ENCODE peak calls at places on chromosomes 3 and 15, in seven cellular contexts. P, N, K, Z, A, Q and F are unnamed samples.

GRCh38 chr3:30548605-30549004 is 57.8 kb upstream of the TGFBR2 start:
- DNase-seq in P (no peak), Q (no peak), Z (peak; percentile 84), K (no peak), N (no peak), A (peak; percentile 77), F (peak; percentile 44)

GRCh38 chr3:186998937-186999368 is 68.6 kb downstream of the ST6GAL1 start:
- DNase-seq in K (no peak), Q (no peak), P (no peak), Z (peak; percentile 76), A (peak; percentile 94), N (no peak), F (peak; percentile 94)

GRCh38 chr3:180403156-180403555 is 198.8 kb upstream of the TTC14 start:
- DNase-seq in Q (no peak), P (no peak), A (no peak), K (no peak), N (no peak), Z (no peak), F (no peak)

GRCh38 chr3:48564022-48564421 is 441 bp upstream of the UCN2 start:
- DNase-seq in N (no peak), A (no peak), Z (no peak), K (peak; percentile 30), P (peak; percentile 62), Q (peak; percentile 81), F (no peak)

GRCh38 chr3:140250010-140250825 is 315.2 kb downstream of the CLSTN2 start:
- DNase-seq in N (no peak), Z (no peak), Q (no peak), K (no peak), A (no peak), P (no peak), F (peak; percentile 50)

GRCh38 chr3:184953396-184953795 is 141.4 kb downstream of the VPS8 start:
- DNase-seq in P (no peak), Q (no peak), N (no peak), K (no peak), Z (no peak), A (no peak), F (peak; percentile 37)

GRCh38 chr15:41499109-41499851 is 5.6 kb downstream of the ITPKA start:
- DNase-seq in Q (no peak), K (no peak), A (no peak), P (no peak), N (no peak), Z (no peak), F (no peak)

GRCh38 chr3:4350789-4351163 is 47.6 kb downstream of the SETMAR start:
- DNase-seq in P (peak; percentile 69), N (peak; percentile 43), K (peak; percentile 19), Z (no peak), Q (peak; percentile 68), A (no peak), F (peak; percentile 50)

GRCh38 chr15:99371180-99372103 is 120.2 kb downstream of the LRRC28 start:
- DNase-seq in Z (no peak), A (no peak), N (no peak), Q (no peak), K (no peak), P (peak; percentile 23), F (no peak)

GRCh38 chr3:59968510-59968909 is 918.7 kb upstream of the CFAP20DC start:
- DNase-seq in N (no peak), A (no peak), Q (no peak), Z (no peak), P (no peak), K (no peak), F (no peak)

GRCh38 chr3:59970796-59971195 is 921.0 kb upstream of the CFAP20DC start:
- DNase-seq in Q (no peak), Z (no peak), N (no peak), K (no peak), A (no peak), P (no peak), F (no peak)

DNA sequence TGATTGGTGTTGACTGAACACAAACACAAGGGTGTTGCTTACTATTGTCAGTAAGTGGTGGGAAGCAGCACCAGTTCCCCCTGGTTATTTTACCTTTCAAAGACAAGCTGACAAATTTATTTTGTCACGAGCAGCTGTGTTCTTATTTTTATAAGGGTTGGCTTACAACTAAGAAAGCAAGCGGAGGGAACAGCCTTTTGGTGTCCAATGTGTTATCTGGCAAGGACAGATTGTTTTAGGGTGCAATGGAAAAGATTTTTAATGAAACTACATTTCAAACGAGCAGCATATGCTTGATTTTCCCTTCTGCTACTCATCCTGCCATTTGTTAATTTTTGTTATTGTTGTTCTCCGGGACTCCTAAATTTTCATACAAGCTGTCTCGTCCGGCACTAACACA is 920.6 kb upstream of the CFAP20DC start:
- DNase-seq in Z (no peak), A (no peak), P (no peak), N (no peak), Q (no peak), K (no peak), F (no peak)
- H3K18ac ChIP-seq in Z (no peak overlapping the region), A (no peak overlapping the region), P (no peak overlapping the region), N (no peak overlapping the region), Q (no peak overlapping the region), K (no peak overlapping the region), F (no peak overlapping the region)

DNA sequence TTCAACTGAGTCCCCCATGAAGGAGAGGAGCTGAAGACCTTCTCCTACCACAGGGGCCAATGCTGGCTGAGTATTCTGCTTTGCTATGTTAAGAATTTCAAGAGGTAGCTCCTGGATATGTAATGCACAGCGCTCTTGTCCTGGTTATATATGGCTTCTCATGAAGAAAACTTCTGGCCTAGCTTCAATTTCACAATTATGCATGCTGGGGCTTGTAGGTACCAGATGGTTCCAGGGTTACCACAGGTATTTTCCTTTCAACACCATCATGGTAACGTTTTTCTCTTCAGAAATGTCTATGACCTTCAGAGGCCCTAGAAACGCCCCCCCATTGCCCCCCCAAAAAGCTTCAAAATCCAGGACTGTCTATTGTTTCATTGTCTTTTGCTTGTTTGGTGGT is 311.7 kb upstream of the ICE2 start:
- DNase-seq in K (no peak), A (no peak), Z (no peak), N (no peak), Q (no peak), P (no peak), F (no peak)
- H3K4me1 ChIP-seq in K (no peaks in the 10 kb centered on the region), A (peaks cover 4% of the 10 kb centered on the region), Z (no peaks in the 10 kb centered on the region), N (no peaks in the 10 kb centered on the region), Q (no peaks in the 10 kb centered on the region), P (no peaks in the 10 kb centered on the region), F (peaks cover 11% of the 10 kb centered on the region)

DNA sequence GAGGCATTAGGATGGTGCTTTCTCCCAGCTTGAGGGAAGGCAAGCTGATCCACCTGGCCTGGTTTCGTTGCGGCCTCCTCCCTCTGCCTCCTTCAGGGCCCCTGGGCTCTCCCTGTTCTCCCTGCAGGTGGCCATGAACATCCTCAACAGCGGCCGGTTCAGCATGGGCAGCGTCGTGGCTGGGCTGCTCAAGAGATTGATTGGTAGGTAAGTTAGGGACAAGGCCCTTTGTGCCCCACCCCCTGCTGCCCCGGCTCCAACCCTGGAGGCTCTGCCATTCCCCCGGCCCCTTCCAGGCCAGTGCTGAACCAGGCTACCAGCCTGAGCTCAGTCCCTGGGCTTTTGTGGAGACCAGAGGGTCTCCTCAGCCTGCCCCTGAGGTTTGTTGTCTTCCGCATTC is 23.0 kb downstream of the ACAD9 start:
- DNase-seq in A (no peak), Q (no peak), Z (no peak), K (no peak), P (no peak), N (no peak), F (no peak)
- H3K18ac ChIP-seq in A (no peak overlapping the region), Q (no peak overlapping the region), Z (no peak overlapping the region), K (no peak overlapping the region), P (no peak overlapping the region), N (no peak overlapping the region), F (no peak overlapping the region)

GRCh38 chr3:38446812-38447211 is 6.9 kb upstream of the ACVR2B start:
- DNase-seq in Z (no peak), A (no peak), N (no peak), P (no peak), Q (no peak), K (no peak), F (no peak)
- H3K4me1 ChIP-seq in Z (no peaks in the 10 kb centered on the region), A (no peaks in the 10 kb centered on the region), N (no peaks in the 10 kb centered on the region), P (no peaks in the 10 kb centered on the region), Q (no peaks in the 10 kb centered on the region), K (no peaks in the 10 kb centered on the region), F (no peaks in the 10 kb centered on the region)

DNA sequence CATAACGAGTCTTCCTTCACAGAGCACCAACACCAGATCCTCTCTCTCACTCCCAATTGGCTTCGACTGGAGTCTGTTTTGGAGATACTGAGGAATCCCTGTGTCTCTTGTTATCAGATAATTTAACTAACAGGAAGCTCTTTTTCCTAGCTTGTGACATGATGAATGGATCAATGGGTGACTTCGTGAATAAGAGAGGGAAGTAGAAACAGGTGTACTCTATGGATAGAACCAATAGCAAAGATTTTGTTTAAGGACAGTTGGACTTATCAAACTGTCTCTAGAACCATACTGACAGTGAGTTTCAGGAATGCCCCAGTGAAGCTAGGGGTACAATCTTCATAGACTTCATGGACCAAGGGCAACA is 29.4 kb upstream of the KLHL6 start:
- DNase-seq in N (no peak), K (no peak), P (no peak), Q (no peak), Z (no peak), A (no peak), F (no peak)
- H3K18ac ChIP-seq in N (no peak overlapping the region), K (no peak overlapping the region), P (no peak overlapping the region), Q (no peak overlapping the region), Z (no peak overlapping the region), A (no peak overlapping the region), F (no peak overlapping the region)

GRCh38 chr15:68576253-68577236 is 2.2 kb upstream of the CORO2B start:
- DNase-seq in Z (no peak), A (no peak), Q (no peak), K (no peak), P (no peak), N (no peak), F (no peak)
- H3K4me1 ChIP-seq in Z (peaks cover 38% of the 10 kb centered on the region), A (peaks cover 10% of the 10 kb centered on the region), Q (peaks cover 29% of the 10 kb centered on the region), K (peaks cover 10% of the 10 kb centered on the region), P (peaks cover 7% of the 10 kb centered on the region), N (peaks cover 42% of the 10 kb centered on the region), F (no peaks in the 10 kb centered on the region)

DNA sequence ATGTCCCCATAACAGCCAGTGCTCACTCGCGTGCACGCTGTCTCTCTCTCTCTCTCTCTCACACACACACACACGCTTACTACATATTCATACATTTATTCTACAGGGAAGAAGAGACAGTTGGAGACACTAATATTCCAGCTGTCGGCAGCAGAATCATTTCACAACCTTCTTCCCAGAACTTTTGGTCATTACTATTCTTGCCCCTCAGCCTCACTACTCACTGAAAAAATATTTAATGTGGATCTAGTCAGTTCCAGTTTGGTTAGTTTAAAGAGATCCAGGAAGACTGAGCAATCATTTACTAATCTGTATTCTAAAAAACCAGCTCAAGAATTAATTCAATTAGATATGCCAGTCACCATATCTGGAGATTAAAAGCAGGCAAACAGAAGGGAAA is 394.9 kb downstream of the PTPRG start:
- DNase-seq in A (no peak), Q (no peak), N (no peak), K (peak; percentile 30), Z (no peak), P (peak; percentile 74), F (no peak)
- H3K18ac ChIP-seq in A (no peak overlapping the region), Q (no peak overlapping the region), N (no peak overlapping the region), K (no peak overlapping the region), Z (no peak overlapping the region), P (no peak overlapping the region), F (no peak overlapping the region)